ENCODE peak calls at places on chromosome 22, in four cellular contexts. W, A, F and X are unnamed samples. For H3K79me2, the result is how much of the 10 kb centered on the place peaks cover.

GRCh38 chr22:29830585-29830984 is 7.5 kb downstream of the ASCC2 start:
- DNase-seq in A (no peak), W (peak), F (no peak), X (no peak)

GRCh38 chr22:26894766-26895485 is 237.5 kb downstream of the MIAT start:
- DNase-seq in W (peak), F (peak), A (no peak), X (peak)

GRCh38 chr22:23359583-23360123 is 179.3 kb downstream of the BCR start:
- DNase-seq in F (no peak), W (no peak), A (no peak), X (no peak)

GRCh38 chr22:50699754-50700386 is 27.2 kb downstream of the SHANK3 start:
- DNase-seq in F (no peak), A (no peak), W (no peak), X (no peak)

GRCh38 chr22:46969491-46969890 is 207.0 kb downstream of the TBC1D22A start:
- DNase-seq in W (no peak), F (no peak), A (no peak), X (no peak)

GRCh38 chr22:45202333-45203149 is 38.2 kb downstream of the KIAA0930 start:
- DNase-seq in W (no peak), A (no peak), F (no peak), X (peak)

GRCh38 chr22:17972385-17973181 is 51.8 kb downstream of the MICAL3 start:
- DNase-seq in A (no peak), W (peak), F (no peak), X (peak)

GRCh38 chr22:46721716-46722115 is 16.3 kb downstream of the CERK start:
- DNase-seq in W (no peak), A (no peak), F (no peak), X (peak)

GRCh38 chr22:47631571-47632102 is 869.2 kb downstream of the TBC1D22A start:
- DNase-seq in F (peak), A (no peak), W (peak), X (no peak)

GRCh38 chr22:38036392-38037062 is 20.7 kb upstream of the PICK1 start:
- DNase-seq in F (no peak), A (no peak), W (no peak), X (no peak)

GRCh38 chr22:17336061-17336460 is 33.2 kb upstream of the CECR2 start:
- DNase-seq in W (no peak), F (no peak), A (no peak), X (no peak)

GRCh38 chr22:47736166-47737034 is 974.0 kb downstream of the TBC1D22A start:
- DNase-seq in A (no peak), F (no peak), W (peak), X (no peak)

GRCh38 chr22:29310065-29310862 is 3.8 kb downstream of the GAS2L1 start:
- DNase-seq in W (no peak), A (no peak), F (no peak), X (peak)

GRCh38 chr22:32248276-32248675 is 6.9 kb downstream of the SLC5A4 start:
- DNase-seq in W (no peak), A (no peak), F (no peak), X (no peak)

GRCh38 chr22:37379716-37380115 is 47.6 kb downstream of the ELFN2 start:
- DNase-seq in F (no peak), W (no peak), A (no peak), X (no peak)

GRCh38 chr22:48750282-48750681 is 1077.4 kb downstream of the BRD1 start:
- DNase-seq in F (no peak), A (no peak), W (no peak), X (no peak)

GRCh38 chr22:47351836-47352579 is 589.6 kb downstream of the TBC1D22A start:
- DNase-seq in A (no peak), W (no peak), F (no peak), X (no peak)

GRCh38 chr22:48391820-48392219 is 1435.9 kb downstream of the BRD1 start:
- DNase-seq in F (no peak), W (no peak), A (no peak), X (no peak)

GRCh38 chr22:45358127-45358526 is 48.4 kb downstream of the FAM118A start:
- DNase-seq in W (no peak), F (no peak), A (no peak), X (no peak)

GRCh38 chr22:27380826-27381225 is 420.7 kb downstream of the MN1 start:
- DNase-seq in W (no peak), A (no peak), F (no peak), X (no peak)

GRCh38 chr22:30609260-30610185 is 2.5 kb downstream of the TCN2 start:
- DNase-seq in A (peak), F (no peak), W (peak), X (peak)

GRCh38 chr22:36862251-36863242 is 1.7 kb downstream of the NCF4 start:
- DNase-seq in F (no peak), A (no peak), W (no peak), X (no peak)

GRCh38 chr22:17434856-17435255 is 65.6 kb downstream of the CECR2 start:
- DNase-seq in A (no peak), F (no peak), W (no peak), X (peak)

GRCh38 chr22:33405194-33405593 is 347.0 kb upstream of the SYN3 start:
- DNase-seq in W (no peak), A (no peak), F (no peak), X (no peak)

GRCh38 chr22:23225724-23226496 is 45.6 kb downstream of the BCR start:
- DNase-seq in F (no peak), A (peak), W (peak), X (peak)

GRCh38 chr22:17957683-17958082 is 66.7 kb downstream of the MICAL3 start:
- DNase-seq in A (no peak), F (no peak), W (no peak), X (no peak)

GRCh38 chr22:45579306-45579705 is 76.6 kb downstream of the FBLN1 start:
- DNase-seq in A (no peak), F (no peak), W (no peak), X (no peak)

GRCh38 chr22:30481711-30482110 is 9.9 kb upstream of the SEC14L3 start:
- DNase-seq in W (no peak), A (no peak), F (no peak), X (peak)

DNA sequence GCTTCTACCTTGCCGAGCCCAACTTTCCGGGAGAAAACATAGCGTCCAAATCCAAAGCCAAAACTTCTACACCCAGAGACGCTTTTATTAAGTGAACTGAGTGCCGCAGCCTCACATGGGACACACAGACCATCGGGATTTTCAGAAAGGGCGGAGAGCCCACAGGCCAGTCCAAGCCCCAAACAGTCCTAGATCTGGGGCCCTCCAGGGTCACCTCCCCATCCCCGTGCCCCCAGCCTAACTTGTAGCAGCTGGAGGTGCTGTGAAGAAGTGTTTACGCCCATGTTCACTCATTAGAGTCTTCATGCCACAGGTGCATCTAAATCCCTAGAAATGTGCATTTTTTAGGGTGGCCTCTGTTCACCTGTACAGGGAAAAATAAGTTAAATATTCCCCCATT is 14.1 kb upstream of the ADORA2A start:
- DNase-seq in A (no peak), F (no peak), W (no peak), X (no peak)
- H3K79me2 ChIP-seq in A (under half), F (under half), W (under half), X (under half)

DNA sequence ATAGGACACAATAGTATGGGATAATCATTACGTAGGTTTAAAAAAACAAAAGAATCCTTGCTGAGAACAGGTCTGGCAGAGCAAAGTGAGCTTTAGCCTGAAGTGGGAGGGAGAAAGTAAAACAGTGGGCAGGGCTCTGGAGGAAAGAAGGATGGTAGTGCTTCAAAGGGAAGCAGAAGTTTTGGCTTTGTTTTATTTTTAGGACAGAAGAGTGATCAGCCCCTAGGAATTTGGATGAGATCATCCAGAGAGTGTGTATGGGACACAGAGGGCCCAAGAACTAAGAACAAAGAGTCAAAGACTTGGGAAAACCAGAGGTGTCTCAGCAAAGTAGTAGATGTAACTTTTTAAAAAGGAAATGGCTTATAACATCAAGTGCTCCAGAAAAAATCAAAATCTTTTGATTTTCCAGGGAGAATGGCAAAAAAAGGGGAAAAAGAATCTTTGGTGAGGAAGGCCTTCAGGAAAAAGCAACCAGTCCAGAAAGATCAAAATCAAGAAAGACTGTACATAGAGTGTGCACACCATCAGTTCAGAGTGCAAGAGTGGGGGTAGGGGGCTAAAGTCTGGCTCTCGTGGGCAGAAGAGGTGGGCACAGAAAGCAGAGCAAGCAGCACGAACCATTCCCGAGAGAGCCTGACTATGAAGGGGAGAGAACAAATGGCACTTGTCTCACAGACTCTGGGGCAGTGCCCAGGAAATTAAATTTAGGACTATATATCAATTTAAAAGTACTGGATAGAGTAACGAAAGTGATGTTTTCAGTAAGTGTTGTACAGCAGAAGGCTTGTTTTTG is 30.1 kb downstream of the MAPK1 start:
- DNase-seq in W (peak), A (no peak), F (peak), X (peak)
- H2AFZ ChIP-seq in W (no peak), A (no peak), F (no peak), X (no peak)

DNA sequence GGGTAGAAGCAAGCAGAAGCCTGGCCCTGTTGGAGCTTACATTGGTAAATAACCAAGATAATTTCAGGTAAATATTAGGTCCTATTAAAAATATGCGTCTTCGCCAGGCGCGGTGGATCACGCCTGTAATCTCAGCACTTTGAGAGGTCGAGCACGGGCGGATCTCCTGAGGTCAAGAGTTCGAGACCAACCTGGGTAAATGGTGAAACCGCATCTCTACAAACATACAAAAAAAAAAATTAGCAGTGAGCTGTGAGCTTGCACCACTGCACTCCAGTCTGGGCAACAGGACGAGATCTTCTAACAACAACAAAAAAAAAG is 529 bp upstream of the SULT4A1 start:
- DNase-seq in A (no peak), W (no peak), F (no peak), X (no peak)
- H3K9ac ChIP-seq in A (no peak), W (no peak), F (no peak), X (no peak)

GRCh38 chr22:39926175-39927152 is 25.6 kb downstream of the GRAP2 start:
- DNase-seq in F (no peak), W (no peak), A (peak), X (no peak)

GRCh38 chr22:39925273-39925672 is 24.4 kb downstream of the GRAP2 start:
- DNase-seq in W (no peak), A (no peak), F (no peak), X (no peak)

GRCh38 chr22:39927544-39927943 is 26.7 kb downstream of the GRAP2 start:
- DNase-seq in F (no peak), A (peak), W (no peak), X (no peak)

GRCh38 chr22:39923689-39924088 is 22.8 kb downstream of the GRAP2 start:
- DNase-seq in W (no peak), A (no peak), F (no peak), X (no peak)

GRCh38 chr22:39924286-39924685 is 23.4 kb downstream of the GRAP2 start:
- DNase-seq in W (no peak), A (no peak), F (no peak), X (no peak)
- H3K79me2 ChIP-seq in W (under half), A (half or more), F (under half), X (under half)

GRCh38 chr22:19598054-19598855 is 74.0 kb upstream of the CLDN5 start:
- DNase-seq in W (peak), A (no peak), F (no peak), X (peak)

GRCh38 chr22:19599004-19599403 is 74.8 kb upstream of the CLDN5 start:
- DNase-seq in F (no peak), A (no peak), W (no peak), X (no peak)

GRCh38 chr22:19595532-19595931 is 71.3 kb upstream of the CLDN5 start:
- DNase-seq in F (no peak), W (no peak), A (no peak), X (no peak)

GRCh38 chr22:19596680-19597398 is 72.6 kb upstream of the CLDN5 start:
- DNase-seq in W (no peak), A (no peak), F (no peak), X (no peak)

DNA sequence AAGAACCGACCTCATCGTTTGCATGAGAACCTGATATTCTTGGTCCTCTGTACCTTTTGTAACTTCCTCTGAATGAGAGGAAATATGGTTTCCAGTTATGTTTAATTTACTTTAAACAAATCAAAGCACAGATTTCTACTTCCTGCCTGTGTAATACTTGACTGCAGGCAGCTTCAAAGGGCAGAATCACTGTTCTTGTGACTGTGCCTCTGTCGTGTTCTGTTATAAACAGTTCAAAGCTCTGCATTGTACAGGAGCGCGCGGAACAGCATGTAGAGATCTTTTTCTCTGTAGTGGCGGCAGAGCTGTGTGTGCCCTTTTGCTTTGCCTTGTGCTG is 73.2 kb upstream of the CLDN5 start:
- DNase-seq in F (no peak), A (peak), W (no peak), X (no peak)
- H2AFZ ChIP-seq in F (no peak), A (peak), W (peak), X (no peak)

GRCh38 chr22:39671936-39672335 is 101.4 kb downstream of the CACNA1I start:
- DNase-seq in W (no peak), F (no peak), A (no peak), X (no peak)
- H3K9ac ChIP-seq in W (no peak), F (no peak), A (no peak), X (no peak)

GRCh38 chr22:41437198-41437597 is 9.4 kb downstream of the TOB2 start:
- DNase-seq in W (no peak), A (no peak), F (no peak), X (no peak)
- H3K79me2 ChIP-seq in W (half or more), A (half or more), F (half or more), X (half or more)